ENCODE peak calls at places on chromosomes 6 and 20, in five cellular contexts. One of them, this sample, is unnamed.

GRCh38 chr6:20542927-20543602 is 8.8 kb downstream of the CDKAL1 start:
- DNase-seq in IMR-90: peak
- DNase-seq in HepG2: peak
- DNase-seq in K562: no peak
- DNase-seq in GM12878: peak
- DNase-seq in this sample: no peak

GRCh38 chr6:125884656-125885055 is 71.9 kb upstream of the HINT3 start:
- DNase-seq in IMR-90: no peak
- DNase-seq in HepG2: no peak
- DNase-seq in K562: no peak
- DNase-seq in GM12878: no peak
- DNase-seq in this sample: no peak

GRCh38 chr6:127539292-127539691 is 20.2 kb upstream of the MTCL3 start:
- DNase-seq in IMR-90: peak
- DNase-seq in HepG2: no peak
- DNase-seq in K562: no peak
- DNase-seq in GM12878: no peak
- DNase-seq in this sample: peak

GRCh38 chr6:112991912-112992311 is 644.8 kb downstream of the RFPL4B start:
- DNase-seq in IMR-90: no peak
- DNase-seq in HepG2: no peak
- DNase-seq in K562: no peak
- DNase-seq in GM12878: no peak
- DNase-seq in this sample: no peak

GRCh38 chr6:158847786-158848185 is 28.6 kb upstream of the EZR start:
- DNase-seq in IMR-90: no peak
- DNase-seq in HepG2: no peak
- DNase-seq in K562: no peak
- DNase-seq in GM12878: no peak
- DNase-seq in this sample: no peak

GRCh38 chr6:80182291-80182690 is 75.8 kb downstream of the BCKDHB start:
- DNase-seq in IMR-90: peak
- DNase-seq in HepG2: no peak
- DNase-seq in K562: no peak
- DNase-seq in GM12878: no peak
- DNase-seq in this sample: no peak

GRCh38 chr6:71468841-71469750 is 180.5 kb downstream of the OGFRL1 start:
- DNase-seq in IMR-90: peak
- DNase-seq in HepG2: no peak
- DNase-seq in K562: peak
- DNase-seq in GM12878: no peak
- DNase-seq in this sample: no peak

GRCh38 chr6:4973972-4974885 is 29.6 kb downstream of the RPP40 start:
- DNase-seq in IMR-90: peak
- DNase-seq in HepG2: no peak
- DNase-seq in K562: no peak
- DNase-seq in GM12878: no peak
- DNase-seq in this sample: peak

GRCh38 chr6:132063738-132064137 is 112.6 kb upstream of the CCN2 start:
- DNase-seq in IMR-90: peak
- DNase-seq in HepG2: peak
- DNase-seq in K562: no peak
- DNase-seq in GM12878: no peak
- DNase-seq in this sample: no peak

GRCh38 chr6:30914854-30915590 is 984 bp downstream of the VARS2 start:
- DNase-seq in IMR-90: no peak
- DNase-seq in HepG2: no peak
- DNase-seq in K562: peak
- DNase-seq in GM12878: no peak
- DNase-seq in this sample: no peak

GRCh38 chr6:30917487-30917886 is 3.4 kb downstream of the VARS2 start:
- DNase-seq in IMR-90: no peak
- DNase-seq in HepG2: no peak
- DNase-seq in K562: no peak
- DNase-seq in GM12878: no peak
- DNase-seq in this sample: no peak

GRCh38 chr6:30913721-30914075 is 340 bp upstream of the VARS2 start:
- DNase-seq in IMR-90: no peak
- DNase-seq in HepG2: no peak
- DNase-seq in K562: no peak
- DNase-seq in GM12878: no peak
- DNase-seq in this sample: no peak

GRCh38 chr6:30914076-30914853 is at the start of gene VARS2:
- DNase-seq in IMR-90: peak
- DNase-seq in HepG2: peak
- DNase-seq in K562: peak
- DNase-seq in GM12878: peak
- DNase-seq in this sample: peak

DNA sequence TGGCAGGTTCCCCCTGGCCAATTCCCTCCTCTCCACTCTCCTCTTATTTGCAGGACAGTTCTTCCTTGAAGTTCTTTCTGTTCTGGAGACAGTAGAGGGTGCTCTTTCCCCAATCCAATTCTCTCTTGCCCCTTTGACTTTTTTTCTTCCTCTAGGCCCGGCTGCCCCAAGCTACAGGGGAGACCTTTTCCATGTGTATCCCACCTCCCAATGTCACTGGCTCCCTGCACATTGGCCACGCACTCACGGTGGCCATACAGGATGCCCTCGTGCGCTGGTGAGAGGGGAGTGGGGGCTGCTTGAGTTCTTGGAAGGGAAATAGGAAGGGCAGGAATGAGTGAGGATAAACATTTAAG is 1.5 kb downstream of the VARS2 start:
- DNase-seq in IMR-90: peak
- DNase-seq in HepG2: peak
- DNase-seq in K562: peak
- DNase-seq in GM12878: no peak
- DNase-seq in this sample: peak
- TF ChIP-seq MXI1 in IMR-90: no peak
- TF ChIP-seq MXI1 in HepG2: no peak
- TF ChIP-seq MXI1 in K562: no peak
- TF ChIP-seq MXI1 in GM12878: no peak
- TF ChIP-seq MXI1 in this sample: no peak

DNA sequence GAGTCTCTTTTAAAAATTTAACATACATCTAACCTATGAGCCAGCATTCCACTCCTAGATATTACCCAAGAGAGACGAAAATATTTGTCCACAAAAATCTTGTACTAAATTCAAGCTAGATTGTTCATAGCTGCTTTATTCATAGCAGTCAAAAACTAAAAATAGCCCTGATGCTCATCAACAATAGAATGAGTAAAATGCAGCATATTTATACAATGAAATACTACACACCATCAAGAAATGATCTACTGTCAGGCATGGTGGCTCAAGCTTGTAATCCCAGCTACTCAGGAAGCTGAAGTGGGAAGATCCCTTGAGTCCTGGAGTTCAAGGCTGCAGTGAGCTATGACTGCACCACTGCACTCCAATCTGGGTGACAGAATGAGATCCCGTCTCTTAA is 22.0 kb upstream of the SRC start:
- DNase-seq in IMR-90: peak
- DNase-seq in HepG2: no peak
- DNase-seq in K562: no peak
- DNase-seq in GM12878: no peak
- DNase-seq in this sample: no peak
- TF ChIP-seq MXI1 in IMR-90: no peak
- TF ChIP-seq MXI1 in HepG2: no peak
- TF ChIP-seq MXI1 in K562: no peak
- TF ChIP-seq MXI1 in GM12878: no peak
- TF ChIP-seq MXI1 in this sample: no peak

GRCh38 chr6:38056361-38056760 is 236.8 kb downstream of the ZFAND3 start:
- DNase-seq in IMR-90: no peak
- DNase-seq in HepG2: no peak
- DNase-seq in K562: no peak
- DNase-seq in GM12878: no peak
- DNase-seq in this sample: no peak
- TF ChIP-seq MXI1 in IMR-90: no peak
- TF ChIP-seq MXI1 in HepG2: no peak
- TF ChIP-seq MXI1 in K562: no peak
- TF ChIP-seq MXI1 in GM12878: no peak
- TF ChIP-seq MXI1 in this sample: no peak

DNA sequence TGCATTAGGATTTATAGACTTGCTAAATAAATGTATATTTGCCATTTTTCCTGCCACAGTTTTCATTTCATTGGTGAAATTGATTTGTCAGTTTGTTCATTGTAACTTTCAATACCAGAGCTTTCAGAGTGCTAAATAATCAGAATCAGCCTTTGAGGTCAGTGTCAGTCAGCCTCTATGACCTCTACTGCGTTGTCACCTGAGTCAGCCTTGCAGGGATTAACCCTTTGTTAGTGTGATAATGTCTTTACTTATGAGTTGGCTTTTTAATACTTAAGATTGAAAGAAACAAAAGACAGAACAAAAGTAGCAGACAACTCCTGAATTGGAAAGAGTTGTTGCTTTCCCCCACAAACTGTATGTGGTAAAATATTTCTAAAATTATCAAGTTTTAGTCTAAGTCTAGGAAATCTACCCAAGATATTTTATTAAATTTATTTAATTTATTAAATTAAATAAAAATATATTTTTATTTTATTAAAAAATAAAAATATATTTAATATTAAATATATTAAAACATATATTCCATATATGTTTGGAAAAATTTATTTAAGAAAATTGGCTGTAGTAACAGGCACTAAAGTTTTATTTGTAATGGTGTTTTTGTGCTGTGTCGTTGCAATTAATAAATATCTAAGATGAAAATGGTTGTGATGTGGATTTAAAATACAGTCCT is 125.2 kb downstream of the AFG1L start:
- DNase-seq in IMR-90: no peak
- DNase-seq in HepG2: no peak
- DNase-seq in K562: no peak
- DNase-seq in GM12878: no peak
- DNase-seq in this sample: no peak
- TF ChIP-seq MXI1 in IMR-90: no peak
- TF ChIP-seq MXI1 in HepG2: no peak
- TF ChIP-seq MXI1 in K562: no peak
- TF ChIP-seq MXI1 in GM12878: no peak
- TF ChIP-seq MXI1 in this sample: no peak

GRCh38 chr6:32908897-32909296 is 31.9 kb downstream of the HLA-DMB start:
- DNase-seq in IMR-90: no peak
- DNase-seq in HepG2: no peak
- DNase-seq in K562: no peak
- DNase-seq in GM12878: no peak
- DNase-seq in this sample: no peak
- TF ChIP-seq MXI1 in IMR-90: no peak
- TF ChIP-seq MXI1 in HepG2: no peak
- TF ChIP-seq MXI1 in K562: no peak
- TF ChIP-seq MXI1 in GM12878: no peak
- TF ChIP-seq MXI1 in this sample: no peak

GRCh38 chr6:169048185-169048584 is 205.5 kb downstream of the THBS2 start:
- DNase-seq in IMR-90: no peak
- DNase-seq in HepG2: no peak
- DNase-seq in K562: no peak
- DNase-seq in GM12878: no peak
- DNase-seq in this sample: no peak
- TF ChIP-seq MXI1 in IMR-90: no peak
- TF ChIP-seq MXI1 in HepG2: no peak
- TF ChIP-seq MXI1 in K562: no peak
- TF ChIP-seq MXI1 in GM12878: no peak
- TF ChIP-seq MXI1 in this sample: no peak

DNA sequence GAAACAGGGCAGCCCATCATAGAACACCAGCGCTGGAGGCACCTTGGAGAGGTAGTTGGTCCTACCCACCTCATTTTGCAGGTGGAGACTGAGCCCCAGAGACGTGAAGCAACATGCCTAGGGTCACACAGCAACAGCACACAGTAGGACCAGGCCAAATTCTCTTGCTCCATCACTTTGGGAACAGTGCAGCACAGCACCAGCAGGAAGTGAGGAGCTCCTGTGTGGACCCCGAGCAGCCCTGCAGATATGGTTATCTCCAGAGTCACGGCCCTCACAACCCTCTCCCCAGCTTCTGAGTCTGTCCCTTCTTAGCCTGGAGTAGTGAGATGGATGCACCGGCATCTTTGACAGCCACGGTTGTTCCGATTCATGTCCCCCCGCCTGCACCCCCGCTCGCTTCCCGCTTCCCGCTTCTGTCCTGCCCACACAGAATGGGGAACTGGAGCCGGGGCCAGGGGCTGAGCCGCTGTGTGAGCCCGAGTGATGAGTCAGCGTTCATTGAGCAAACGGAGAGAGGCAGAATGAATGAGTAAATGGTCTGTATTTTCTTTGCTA is 72.6 kb upstream of the DUSP22 start:
- DNase-seq in IMR-90: peak
- DNase-seq in HepG2: peak
- DNase-seq in K562: peak
- DNase-seq in GM12878: no peak
- DNase-seq in this sample: no peak
- TF ChIP-seq MXI1 in IMR-90: no peak
- TF ChIP-seq MXI1 in HepG2: no peak
- TF ChIP-seq MXI1 in K562: no peak
- TF ChIP-seq MXI1 in GM12878: no peak
- TF ChIP-seq MXI1 in this sample: no peak

GRCh38 chr20:51163996-51164600 is 141.2 kb upstream of the KCNG1 start:
- DNase-seq in IMR-90: no peak
- DNase-seq in HepG2: no peak
- DNase-seq in K562: no peak
- DNase-seq in GM12878: no peak
- DNase-seq in this sample: no peak
- TF ChIP-seq MXI1 in IMR-90: no peak
- TF ChIP-seq MXI1 in HepG2: no peak
- TF ChIP-seq MXI1 in K562: no peak
- TF ChIP-seq MXI1 in GM12878: no peak
- TF ChIP-seq MXI1 in this sample: no peak